ENCODE peak calls at places on chromosomes 13 and 19, in seven cellular contexts. One of them, this sample, is unnamed.

GRCh38 chr19:41872775-41873647 is 4.1 kb upstream of the CD79A start:
- DNase-seq in CD4-positive, alpha-beta memory T cell: peak; percentile 59
- DNase-seq in adrenal gland: peak; percentile 61
- DNase-seq in AG04450: no peak
- DNase-seq in tibial nerve: no peak
- DNase-seq in body of pancreas: peak; percentile 86
- DNase-seq in endodermal cell: peak; percentile 97
- DNase-seq in this sample: no peak

GRCh38 chr13:55199132-55199531 is 1941.6 kb upstream of the PRR20A start:
- DNase-seq in CD4-positive, alpha-beta memory T cell: no peak
- DNase-seq in adrenal gland: no peak
- DNase-seq in AG04450: no peak
- DNase-seq in tibial nerve: no peak
- DNase-seq in body of pancreas: no peak
- DNase-seq in endodermal cell: peak; percentile 47
- DNase-seq in this sample: no peak

GRCh38 chr13:41848435-41849255 is 112.3 kb downstream of the VWA8 start:
- DNase-seq in CD4-positive, alpha-beta memory T cell: no peak
- DNase-seq in adrenal gland: no peak
- DNase-seq in AG04450: no peak
- DNase-seq in tibial nerve: no peak
- DNase-seq in body of pancreas: no peak
- DNase-seq in endodermal cell: peak; percentile 45
- DNase-seq in this sample: no peak

GRCh38 chr13:63026285-63026797 is 1610.7 kb upstream of the PCDH20 start:
- DNase-seq in CD4-positive, alpha-beta memory T cell: no peak
- DNase-seq in adrenal gland: no peak
- DNase-seq in AG04450: no peak
- DNase-seq in tibial nerve: no peak
- DNase-seq in body of pancreas: no peak
- DNase-seq in endodermal cell: no peak
- DNase-seq in this sample: no peak

GRCh38 chr13:101489635-101490034 is 37.2 kb downstream of the ITGBL1 start:
- DNase-seq in CD4-positive, alpha-beta memory T cell: no peak
- DNase-seq in adrenal gland: no peak
- DNase-seq in AG04450: no peak
- DNase-seq in tibial nerve: no peak
- DNase-seq in body of pancreas: no peak
- DNase-seq in endodermal cell: no peak
- DNase-seq in this sample: no peak

GRCh38 chr19:48867119-48867921 is 1.1 kb downstream of the PLEKHA4 start:
- DNase-seq in CD4-positive, alpha-beta memory T cell: no peak
- DNase-seq in adrenal gland: no peak
- DNase-seq in AG04450: no peak
- DNase-seq in tibial nerve: no peak
- DNase-seq in body of pancreas: no peak
- DNase-seq in endodermal cell: no peak
- DNase-seq in this sample: no peak

GRCh38 chr19:39310558-39311311 is 9.9 kb downstream of the LRFN1 start:
- DNase-seq in CD4-positive, alpha-beta memory T cell: no peak
- DNase-seq in adrenal gland: no peak
- DNase-seq in AG04450: no peak
- DNase-seq in tibial nerve: no peak
- DNase-seq in body of pancreas: no peak
- DNase-seq in endodermal cell: peak; percentile 86
- DNase-seq in this sample: no peak

GRCh38 chr13:80618777-80619176 is 277.9 kb upstream of the SPRY2 start:
- DNase-seq in CD4-positive, alpha-beta memory T cell: no peak
- DNase-seq in adrenal gland: no peak
- DNase-seq in AG04450: no peak
- DNase-seq in tibial nerve: no peak
- DNase-seq in body of pancreas: no peak
- DNase-seq in endodermal cell: no peak
- DNase-seq in this sample: no peak

GRCh38 chr19:54035215-54036178 is 28.2 kb downstream of the VSTM1 start:
- DNase-seq in CD4-positive, alpha-beta memory T cell: no peak
- DNase-seq in adrenal gland: no peak
- DNase-seq in AG04450: peak; percentile 50
- DNase-seq in tibial nerve: no peak
- DNase-seq in body of pancreas: no peak
- DNase-seq in endodermal cell: peak; percentile 81
- DNase-seq in this sample: no peak

GRCh38 chr19:23505738-23506137 is 110.5 kb upstream of the ZNF91 start:
- DNase-seq in CD4-positive, alpha-beta memory T cell: no peak
- DNase-seq in adrenal gland: no peak
- DNase-seq in AG04450: no peak
- DNase-seq in tibial nerve: no peak
- DNase-seq in body of pancreas: no peak
- DNase-seq in endodermal cell: no peak
- DNase-seq in this sample: no peak

GRCh38 chr13:23467048-23467931 is 33.8 kb upstream of the SACS start:
- DNase-seq in CD4-positive, alpha-beta memory T cell: no peak
- DNase-seq in adrenal gland: peak; percentile 7
- DNase-seq in AG04450: no peak
- DNase-seq in tibial nerve: no peak
- DNase-seq in body of pancreas: no peak
- DNase-seq in endodermal cell: peak; percentile 57
- DNase-seq in this sample: no peak

GRCh38 chr13:71797487-71797886 is 69.5 kb downstream of the DACH1 start:
- DNase-seq in CD4-positive, alpha-beta memory T cell: no peak
- DNase-seq in adrenal gland: no peak
- DNase-seq in AG04450: no peak
- DNase-seq in tibial nerve: no peak
- DNase-seq in body of pancreas: no peak
- DNase-seq in endodermal cell: no peak
- DNase-seq in this sample: no peak

GRCh38 chr13:101425156-101425471 is 8.8 kb upstream of the NALCN start:
- DNase-seq in CD4-positive, alpha-beta memory T cell: no peak
- DNase-seq in adrenal gland: no peak
- DNase-seq in AG04450: no peak
- DNase-seq in tibial nerve: no peak
- DNase-seq in body of pancreas: no peak
- DNase-seq in endodermal cell: no peak
- DNase-seq in this sample: no peak

GRCh38 chr13:109846185-109846584 is 59.8 kb upstream of the IRS2 start:
- DNase-seq in CD4-positive, alpha-beta memory T cell: no peak
- DNase-seq in adrenal gland: no peak
- DNase-seq in AG04450: no peak
- DNase-seq in tibial nerve: no peak
- DNase-seq in body of pancreas: no peak
- DNase-seq in endodermal cell: no peak
- DNase-seq in this sample: no peak

GRCh38 chr13:44306401-44307192 is 67.0 kb upstream of the SERP2 start:
- DNase-seq in CD4-positive, alpha-beta memory T cell: no peak
- DNase-seq in adrenal gland: peak; percentile 83
- DNase-seq in AG04450: peak; percentile 81
- DNase-seq in tibial nerve: peak; percentile 38
- DNase-seq in body of pancreas: peak; percentile 66
- DNase-seq in endodermal cell: peak; percentile 70
- DNase-seq in this sample: peak; percentile 87

GRCh38 chr13:49444517-49445395 is 682 bp downstream of the SETDB2 start:
- DNase-seq in CD4-positive, alpha-beta memory T cell: peak; percentile 46
- DNase-seq in adrenal gland: peak; percentile 44
- DNase-seq in AG04450: no peak
- DNase-seq in tibial nerve: no peak
- DNase-seq in body of pancreas: no peak
- DNase-seq in endodermal cell: peak; percentile 67
- DNase-seq in this sample: peak; percentile 39

GRCh38 chr13:64855506-64855905 is 2374.6 kb downstream of the PCDH9 start:
- DNase-seq in CD4-positive, alpha-beta memory T cell: no peak
- DNase-seq in adrenal gland: no peak
- DNase-seq in AG04450: no peak
- DNase-seq in tibial nerve: no peak
- DNase-seq in body of pancreas: no peak
- DNase-seq in endodermal cell: no peak
- DNase-seq in this sample: no peak

GRCh38 chr13:48769107-48769704 is 115.5 kb downstream of the CYSLTR2 start:
- DNase-seq in CD4-positive, alpha-beta memory T cell: peak; percentile 83
- DNase-seq in adrenal gland: peak; percentile 86
- DNase-seq in AG04450: peak; percentile 86
- DNase-seq in tibial nerve: peak; percentile 89
- DNase-seq in body of pancreas: peak; percentile 94
- DNase-seq in endodermal cell: peak; percentile 96
- DNase-seq in this sample: peak; percentile 61

GRCh38 chr13:98658131-98658530 is 81.2 kb upstream of the STK24 start:
- DNase-seq in CD4-positive, alpha-beta memory T cell: no peak
- DNase-seq in adrenal gland: no peak
- DNase-seq in AG04450: no peak
- DNase-seq in tibial nerve: no peak
- DNase-seq in body of pancreas: no peak
- DNase-seq in endodermal cell: no peak
- DNase-seq in this sample: no peak

GRCh38 chr13:66663206-66663605 is 566.9 kb downstream of the PCDH9 start:
- DNase-seq in CD4-positive, alpha-beta memory T cell: no peak
- DNase-seq in adrenal gland: no peak
- DNase-seq in AG04450: no peak
- DNase-seq in tibial nerve: no peak
- DNase-seq in body of pancreas: no peak
- DNase-seq in endodermal cell: no peak
- DNase-seq in this sample: no peak

GRCh38 chr13:111909501-111909900 is 157.4 kb upstream of the SOX1 start:
- DNase-seq in CD4-positive, alpha-beta memory T cell: no peak
- DNase-seq in adrenal gland: no peak
- DNase-seq in AG04450: no peak
- DNase-seq in tibial nerve: no peak
- DNase-seq in body of pancreas: no peak
- DNase-seq in endodermal cell: peak; percentile 12
- DNase-seq in this sample: no peak

GRCh38 chr13:80132741-80133601 is 208.0 kb downstream of the SPRY2 start:
- DNase-seq in CD4-positive, alpha-beta memory T cell: no peak
- DNase-seq in adrenal gland: peak; percentile 53
- DNase-seq in AG04450: no peak
- DNase-seq in tibial nerve: peak; percentile 13
- DNase-seq in body of pancreas: peak; percentile 74
- DNase-seq in endodermal cell: peak; percentile 61
- DNase-seq in this sample: peak; percentile 47

GRCh38 chr13:114015608-114016295 is 41.9 kb upstream of the C13orf46 start:
- DNase-seq in CD4-positive, alpha-beta memory T cell: no peak
- DNase-seq in adrenal gland: no peak
- DNase-seq in AG04450: no peak
- DNase-seq in tibial nerve: peak; percentile 60
- DNase-seq in body of pancreas: no peak
- DNase-seq in endodermal cell: no peak
- DNase-seq in this sample: no peak

GRCh38 chr19:4543856-4544647 is 4.2 kb upstream of the LRG1 start:
- DNase-seq in CD4-positive, alpha-beta memory T cell: no peak
- DNase-seq in adrenal gland: peak; percentile 9
- DNase-seq in AG04450: no peak
- DNase-seq in tibial nerve: no peak
- DNase-seq in body of pancreas: no peak
- DNase-seq in endodermal cell: no peak
- DNase-seq in this sample: no peak

GRCh38 chr19:1933245-1933644 is 7.7 kb upstream of the CSNK1G2 start:
- DNase-seq in CD4-positive, alpha-beta memory T cell: no peak
- DNase-seq in adrenal gland: no peak
- DNase-seq in AG04450: no peak
- DNase-seq in tibial nerve: no peak
- DNase-seq in body of pancreas: no peak
- DNase-seq in endodermal cell: no peak
- DNase-seq in this sample: no peak

GRCh38 chr19:11096210-11096841 is 7.1 kb downstream of the LDLR start:
- DNase-seq in CD4-positive, alpha-beta memory T cell: peak; percentile 31
- DNase-seq in adrenal gland: peak; percentile 63
- DNase-seq in AG04450: no peak
- DNase-seq in tibial nerve: no peak
- DNase-seq in body of pancreas: no peak
- DNase-seq in endodermal cell: no peak
- DNase-seq in this sample: peak; percentile 73
- H3K27ac ChIP-seq in CD4-positive, alpha-beta memory T cell: peak overlapping the region; percentile 89
- H3K27ac ChIP-seq in adrenal gland: peak overlapping the region; percentile 99
- H3K27ac ChIP-seq in AG04450: peak overlapping the region; percentile 52
- H3K27ac ChIP-seq in tibial nerve: peak overlapping the region; percentile 79
- H3K27ac ChIP-seq in body of pancreas: peak overlapping the region; percentile 96
- H3K27ac ChIP-seq in endodermal cell: no peak overlapping the region
- H3K27ac ChIP-seq in this sample: peak overlapping the region; percentile 99

DNA sequence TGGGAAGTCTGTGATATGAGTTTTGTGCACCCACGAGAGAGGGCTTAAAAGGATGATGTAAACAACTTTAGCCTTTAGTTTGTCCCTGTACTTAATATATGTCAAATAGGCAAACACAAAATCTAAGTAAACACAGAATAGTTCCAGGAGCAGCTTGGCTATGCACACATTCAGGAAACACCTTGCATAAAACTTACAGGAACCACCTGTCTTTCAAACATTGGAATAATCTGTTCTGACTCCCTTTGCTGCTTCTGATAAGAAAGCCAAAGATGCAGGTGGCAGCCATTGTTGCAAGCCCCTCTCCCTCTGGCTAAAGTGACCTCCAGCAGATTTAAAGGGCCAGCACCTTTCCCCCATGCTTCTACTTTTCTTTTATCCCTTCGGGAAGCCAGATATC is 4.7 kb downstream of the EEF1AKMT1 start:
- DNase-seq in CD4-positive, alpha-beta memory T cell: no peak
- DNase-seq in adrenal gland: no peak
- DNase-seq in AG04450: no peak
- DNase-seq in tibial nerve: no peak
- DNase-seq in body of pancreas: no peak
- DNase-seq in endodermal cell: no peak
- DNase-seq in this sample: no peak
- H3K4me3 ChIP-seq in CD4-positive, alpha-beta memory T cell: no peak overlapping the region
- H3K4me3 ChIP-seq in adrenal gland: no peak overlapping the region
- H3K4me3 ChIP-seq in AG04450: no peak overlapping the region
- H3K4me3 ChIP-seq in tibial nerve: no peak overlapping the region
- H3K4me3 ChIP-seq in body of pancreas: no peak overlapping the region
- H3K4me3 ChIP-seq in endodermal cell: peak overlapping the region; percentile 59
- H3K4me3 ChIP-seq in this sample: no peak overlapping the region

GRCh38 chr13:76481738-76482137 is 404.5 kb downstream of the KCTD12 start:
- DNase-seq in CD4-positive, alpha-beta memory T cell: no peak
- DNase-seq in adrenal gland: no peak
- DNase-seq in AG04450: no peak
- DNase-seq in tibial nerve: no peak
- DNase-seq in body of pancreas: no peak
- DNase-seq in endodermal cell: no peak
- DNase-seq in this sample: no peak
- H3K27ac ChIP-seq in CD4-positive, alpha-beta memory T cell: no peak overlapping the region
- H3K27ac ChIP-seq in adrenal gland: no peak overlapping the region
- H3K27ac ChIP-seq in AG04450: no peak overlapping the region
- H3K27ac ChIP-seq in tibial nerve: no peak overlapping the region
- H3K27ac ChIP-seq in body of pancreas: no peak overlapping the region
- H3K27ac ChIP-seq in endodermal cell: no peak overlapping the region
- H3K27ac ChIP-seq in this sample: no peak overlapping the region

GRCh38 chr19:43784981-43785808 is 4.4 kb upstream of the KCNN4 start:
- DNase-seq in CD4-positive, alpha-beta memory T cell: peak; percentile 62
- DNase-seq in adrenal gland: peak; percentile 68
- DNase-seq in AG04450: peak; percentile 29
- DNase-seq in tibial nerve: no peak
- DNase-seq in body of pancreas: peak; percentile 51
- DNase-seq in endodermal cell: peak; percentile 88
- DNase-seq in this sample: no peak

GRCh38 chr19:43784251-43784980 is 3.6 kb upstream of the KCNN4 start:
- DNase-seq in CD4-positive, alpha-beta memory T cell: peak; percentile 54
- DNase-seq in adrenal gland: peak; percentile 91
- DNase-seq in AG04450: peak; percentile 55
- DNase-seq in tibial nerve: no peak
- DNase-seq in body of pancreas: peak; percentile 29
- DNase-seq in endodermal cell: peak; percentile 71
- DNase-seq in this sample: no peak

GRCh38 chr19:43782311-43782660 is 1.5 kb upstream of the KCNN4 start:
- DNase-seq in CD4-positive, alpha-beta memory T cell: no peak
- DNase-seq in adrenal gland: no peak
- DNase-seq in AG04450: no peak
- DNase-seq in tibial nerve: no peak
- DNase-seq in body of pancreas: no peak
- DNase-seq in endodermal cell: no peak
- DNase-seq in this sample: no peak

GRCh38 chr19:43782689-43783231 is 2.0 kb upstream of the KCNN4 start:
- DNase-seq in CD4-positive, alpha-beta memory T cell: no peak
- DNase-seq in adrenal gland: no peak
- DNase-seq in AG04450: no peak
- DNase-seq in tibial nerve: no peak
- DNase-seq in body of pancreas: no peak
- DNase-seq in endodermal cell: no peak
- DNase-seq in this sample: no peak

GRCh38 chr19:43783636-43784035 is 2.9 kb upstream of the KCNN4 start:
- DNase-seq in CD4-positive, alpha-beta memory T cell: no peak
- DNase-seq in adrenal gland: no peak
- DNase-seq in AG04450: no peak
- DNase-seq in tibial nerve: no peak
- DNase-seq in body of pancreas: no peak
- DNase-seq in endodermal cell: no peak
- DNase-seq in this sample: no peak
- H3K4me3 ChIP-seq in CD4-positive, alpha-beta memory T cell: peak overlapping the region; percentile 7
- H3K4me3 ChIP-seq in adrenal gland: no peak overlapping the region
- H3K4me3 ChIP-seq in AG04450: no peak overlapping the region
- H3K4me3 ChIP-seq in tibial nerve: no peak overlapping the region
- H3K4me3 ChIP-seq in body of pancreas: no peak overlapping the region
- H3K4me3 ChIP-seq in endodermal cell: no peak overlapping the region
- H3K4me3 ChIP-seq in this sample: no peak overlapping the region

This sample was measured in uterus.